ENCODE peak calls at places on chromosomes 5 and 9, in ten cellular contexts. One of them, this sample, is unnamed.

GRCh38 chr5:159038907-159039306 is 60.8 kb downstream of the EBF1 start:
- DNase-seq in A549: no peak
- DNase-seq in psoas muscle: no peak
- DNase-seq in epithelial cell of esophagus: no peak
- DNase-seq in kidney: no peak
- DNase-seq in HCT116: no peak
- DNase-seq in A673: no peak
- DNase-seq in AG09319: peak
- DNase-seq in GM12865: peak
- DNase-seq in GM13976: no peak
- DNase-seq in this sample: no peak

GRCh38 chr5:133962131-133962530 is 6.3 kb downstream of the C5orf15 start:
- DNase-seq in epithelial cell of esophagus: no peak
- DNase-seq in GM13976: no peak
- DNase-seq in GM12865: no peak
- DNase-seq in HCT116: no peak
- DNase-seq in A549: no peak
- DNase-seq in psoas muscle: no peak
- DNase-seq in kidney: no peak
- DNase-seq in AG09319: no peak
- DNase-seq in A673: no peak
- DNase-seq in this sample: no peak

GRCh38 chr9:121369595-121370265 is at the start of gene STOM:
- DNase-seq in HCT116: no peak
- DNase-seq in AG09319: peak
- DNase-seq in GM13976: no peak
- DNase-seq in psoas muscle: peak
- DNase-seq in epithelial cell of esophagus: peak
- DNase-seq in A673: peak
- DNase-seq in A549: no peak
- DNase-seq in GM12865: peak
- DNase-seq in kidney: peak
- DNase-seq in this sample: peak

GRCh38 chr9:90141723-90142122 is 500.9 kb downstream of the DIRAS2 start:
- DNase-seq in epithelial cell of esophagus: peak
- DNase-seq in psoas muscle: no peak
- DNase-seq in kidney: no peak
- DNase-seq in AG09319: no peak
- DNase-seq in A549: peak
- DNase-seq in GM12865: peak
- DNase-seq in A673: peak
- DNase-seq in GM13976: peak
- DNase-seq in HCT116: no peak
- DNase-seq in this sample: no peak

GRCh38 chr5:132009706-132010405 is 1.6 kb downstream of the ACSL6 start:
- DNase-seq in AG09319: no peak
- DNase-seq in HCT116: no peak
- DNase-seq in A673: no peak
- DNase-seq in GM12865: no peak
- DNase-seq in GM13976: no peak
- DNase-seq in A549: no peak
- DNase-seq in kidney: no peak
- DNase-seq in epithelial cell of esophagus: no peak
- DNase-seq in psoas muscle: peak
- DNase-seq in this sample: no peak

GRCh38 chr5:98403131-98403530 is 370.3 kb upstream of the RGMB start:
- DNase-seq in epithelial cell of esophagus: no peak
- DNase-seq in psoas muscle: no peak
- DNase-seq in GM13976: no peak
- DNase-seq in A549: no peak
- DNase-seq in A673: no peak
- DNase-seq in AG09319: no peak
- DNase-seq in GM12865: no peak
- DNase-seq in HCT116: no peak
- DNase-seq in kidney: no peak
- DNase-seq in this sample: no peak

GRCh38 chr5:177427919-177428573 is 1.6 kb downstream of the GRK6 start:
- DNase-seq in epithelial cell of esophagus: no peak
- DNase-seq in A673: no peak
- DNase-seq in AG09319: no peak
- DNase-seq in kidney: no peak
- DNase-seq in A549: no peak
- DNase-seq in GM13976: no peak
- DNase-seq in HCT116: no peak
- DNase-seq in psoas muscle: peak
- DNase-seq in GM12865: peak
- DNase-seq in this sample: no peak

GRCh38 chr9:90805006-90805993 is 3.7 kb downstream of the SYK start:
- DNase-seq in A673: peak
- DNase-seq in A549: no peak
- DNase-seq in AG09319: no peak
- DNase-seq in GM12865: no peak
- DNase-seq in GM13976: no peak
- DNase-seq in kidney: no peak
- DNase-seq in HCT116: no peak
- DNase-seq in psoas muscle: no peak
- DNase-seq in epithelial cell of esophagus: no peak
- DNase-seq in this sample: no peak

GRCh38 chr5:14155730-14156129 is 12.6 kb downstream of the TRIO start:
- DNase-seq in A673: no peak
- DNase-seq in GM12865: no peak
- DNase-seq in GM13976: no peak
- DNase-seq in AG09319: no peak
- DNase-seq in kidney: no peak
- DNase-seq in epithelial cell of esophagus: no peak
- DNase-seq in A549: no peak
- DNase-seq in psoas muscle: no peak
- DNase-seq in HCT116: no peak
- DNase-seq in this sample: no peak

GRCh38 chr5:14156611-14157493 is 13.7 kb downstream of the TRIO start:
- DNase-seq in kidney: no peak
- DNase-seq in AG09319: peak
- DNase-seq in GM13976: peak
- DNase-seq in psoas muscle: no peak
- DNase-seq in HCT116: peak
- DNase-seq in A673: peak
- DNase-seq in A549: peak
- DNase-seq in epithelial cell of esophagus: peak
- DNase-seq in GM12865: peak
- DNase-seq in this sample: no peak

GRCh38 chr5:14153071-14153864 is 10.1 kb downstream of the TRIO start:
- DNase-seq in AG09319: no peak
- DNase-seq in GM12865: no peak
- DNase-seq in GM13976: no peak
- DNase-seq in kidney: no peak
- DNase-seq in A549: peak
- DNase-seq in A673: no peak
- DNase-seq in psoas muscle: peak
- DNase-seq in HCT116: no peak
- DNase-seq in epithelial cell of esophagus: no peak
- DNase-seq in this sample: no peak

GRCh38 chr5:14153932-14154646 is 10.9 kb downstream of the TRIO start:
- DNase-seq in epithelial cell of esophagus: peak
- DNase-seq in kidney: peak
- DNase-seq in HCT116: no peak
- DNase-seq in psoas muscle: peak
- DNase-seq in AG09319: no peak
- DNase-seq in A673: no peak
- DNase-seq in GM12865: peak
- DNase-seq in GM13976: no peak
- DNase-seq in A549: peak
- DNase-seq in this sample: no peak

GRCh38 chr5:14155075-14155474 is 11.9 kb downstream of the TRIO start:
- DNase-seq in GM13976: no peak
- DNase-seq in GM12865: peak
- DNase-seq in epithelial cell of esophagus: no peak
- DNase-seq in kidney: no peak
- DNase-seq in AG09319: no peak
- DNase-seq in A673: no peak
- DNase-seq in A549: no peak
- DNase-seq in psoas muscle: no peak
- DNase-seq in HCT116: no peak
- DNase-seq in this sample: no peak
- TF ChIP-seq CTCF in GM13976: no peak
- TF ChIP-seq CTCF in GM12865: no peak
- TF ChIP-seq CTCF in epithelial cell of esophagus: no peak
- TF ChIP-seq CTCF in kidney: no peak
- TF ChIP-seq CTCF in AG09319: no peak
- TF ChIP-seq CTCF in A673: no peak
- TF ChIP-seq CTCF in A549: no peak
- TF ChIP-seq CTCF in psoas muscle: no peak
- TF ChIP-seq CTCF in HCT116: no peak
- TF ChIP-seq CTCF in this sample: no peak

DNA sequence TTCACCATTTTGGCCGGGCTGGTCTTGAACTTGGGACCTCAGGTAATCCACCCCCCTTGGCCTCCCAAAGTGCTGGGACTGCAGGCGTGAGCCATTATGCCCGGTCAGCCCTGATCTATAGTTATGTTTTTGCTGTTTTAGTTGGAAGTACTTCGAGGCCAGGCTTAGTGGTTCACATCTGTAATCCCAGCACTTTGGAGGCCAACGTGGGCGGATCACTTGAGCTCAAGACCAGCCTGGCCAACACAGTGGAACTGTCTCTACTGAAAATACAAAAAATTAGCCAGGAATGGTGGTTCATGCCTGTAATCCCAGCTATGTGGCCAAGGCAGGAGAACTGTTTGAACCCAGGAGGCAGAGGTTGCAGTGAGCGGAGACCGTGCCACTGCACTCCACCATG is 2.0 kb downstream of the HSPA9 start:
- DNase-seq in kidney: no peak
- DNase-seq in GM12865: no peak
- DNase-seq in AG09319: no peak
- DNase-seq in HCT116: no peak
- DNase-seq in A549: no peak
- DNase-seq in GM13976: no peak
- DNase-seq in psoas muscle: no peak
- DNase-seq in epithelial cell of esophagus: no peak
- DNase-seq in A673: no peak
- DNase-seq in this sample: no peak
- TF ChIP-seq CTCF in kidney: no peak
- TF ChIP-seq CTCF in GM12865: no peak
- TF ChIP-seq CTCF in AG09319: no peak
- TF ChIP-seq CTCF in HCT116: no peak
- TF ChIP-seq CTCF in A549: no peak
- TF ChIP-seq CTCF in GM13976: no peak
- TF ChIP-seq CTCF in psoas muscle: no peak
- TF ChIP-seq CTCF in epithelial cell of esophagus: no peak
- TF ChIP-seq CTCF in A673: no peak
- TF ChIP-seq CTCF in this sample: no peak

GRCh38 chr5:13662646-13663045 is 281.8 kb downstream of the DNAH5 start:
- DNase-seq in HCT116: no peak
- DNase-seq in A549: no peak
- DNase-seq in AG09319: no peak
- DNase-seq in psoas muscle: no peak
- DNase-seq in GM12865: no peak
- DNase-seq in GM13976: no peak
- DNase-seq in kidney: no peak
- DNase-seq in A673: no peak
- DNase-seq in epithelial cell of esophagus: peak
- DNase-seq in this sample: no peak

GRCh38 chr5:13664377-13664776 is 280.1 kb downstream of the DNAH5 start:
- DNase-seq in kidney: no peak
- DNase-seq in GM13976: no peak
- DNase-seq in A673: no peak
- DNase-seq in psoas muscle: no peak
- DNase-seq in HCT116: no peak
- DNase-seq in A549: peak
- DNase-seq in AG09319: peak
- DNase-seq in GM12865: no peak
- DNase-seq in epithelial cell of esophagus: peak
- DNase-seq in this sample: no peak

GRCh38 chr5:13658761-13659160 is 285.7 kb downstream of the DNAH5 start:
- DNase-seq in A549: no peak
- DNase-seq in kidney: no peak
- DNase-seq in epithelial cell of esophagus: peak
- DNase-seq in GM13976: no peak
- DNase-seq in HCT116: no peak
- DNase-seq in GM12865: no peak
- DNase-seq in A673: no peak
- DNase-seq in AG09319: no peak
- DNase-seq in psoas muscle: no peak
- DNase-seq in this sample: no peak

GRCh38 chr5:13659391-13659790 is 285.1 kb downstream of the DNAH5 start:
- DNase-seq in GM12865: no peak
- DNase-seq in epithelial cell of esophagus: peak
- DNase-seq in A673: no peak
- DNase-seq in A549: no peak
- DNase-seq in HCT116: no peak
- DNase-seq in GM13976: no peak
- DNase-seq in kidney: no peak
- DNase-seq in AG09319: no peak
- DNase-seq in psoas muscle: no peak
- DNase-seq in this sample: no peak

DNA sequence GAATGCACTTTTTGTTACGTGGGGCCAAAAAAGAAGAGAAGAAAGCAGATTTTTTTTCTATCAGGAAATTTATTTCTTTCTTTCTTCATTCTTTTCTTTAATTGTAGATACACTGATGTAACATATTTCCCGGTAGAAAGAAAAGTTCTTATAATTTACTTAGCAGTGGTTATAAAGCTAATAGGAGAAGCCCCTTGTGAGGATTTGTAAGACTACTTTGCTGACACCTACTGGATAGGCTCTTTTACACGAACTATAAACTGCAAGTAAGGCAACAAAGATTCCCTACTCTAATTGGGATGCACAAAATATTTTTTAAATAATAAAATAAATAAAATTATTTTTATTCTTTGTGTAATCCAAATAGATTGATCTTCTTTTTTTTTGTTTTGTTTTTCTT is 284.4 kb downstream of the DNAH5 start:
- DNase-seq in AG09319: no peak
- DNase-seq in kidney: no peak
- DNase-seq in GM12865: no peak
- DNase-seq in A549: peak
- DNase-seq in HCT116: no peak
- DNase-seq in psoas muscle: no peak
- DNase-seq in epithelial cell of esophagus: peak
- DNase-seq in GM13976: no peak
- DNase-seq in A673: no peak
- DNase-seq in this sample: no peak
- TF ChIP-seq CTCF in AG09319: peak
- TF ChIP-seq CTCF in kidney: no peak
- TF ChIP-seq CTCF in GM12865: no peak
- TF ChIP-seq CTCF in A549: peak
- TF ChIP-seq CTCF in HCT116: no peak
- TF ChIP-seq CTCF in psoas muscle: no peak
- TF ChIP-seq CTCF in epithelial cell of esophagus: peak
- TF ChIP-seq CTCF in GM13976: no peak
- TF ChIP-seq CTCF in A673: no peak
- TF ChIP-seq CTCF in this sample: no peak

DNA sequence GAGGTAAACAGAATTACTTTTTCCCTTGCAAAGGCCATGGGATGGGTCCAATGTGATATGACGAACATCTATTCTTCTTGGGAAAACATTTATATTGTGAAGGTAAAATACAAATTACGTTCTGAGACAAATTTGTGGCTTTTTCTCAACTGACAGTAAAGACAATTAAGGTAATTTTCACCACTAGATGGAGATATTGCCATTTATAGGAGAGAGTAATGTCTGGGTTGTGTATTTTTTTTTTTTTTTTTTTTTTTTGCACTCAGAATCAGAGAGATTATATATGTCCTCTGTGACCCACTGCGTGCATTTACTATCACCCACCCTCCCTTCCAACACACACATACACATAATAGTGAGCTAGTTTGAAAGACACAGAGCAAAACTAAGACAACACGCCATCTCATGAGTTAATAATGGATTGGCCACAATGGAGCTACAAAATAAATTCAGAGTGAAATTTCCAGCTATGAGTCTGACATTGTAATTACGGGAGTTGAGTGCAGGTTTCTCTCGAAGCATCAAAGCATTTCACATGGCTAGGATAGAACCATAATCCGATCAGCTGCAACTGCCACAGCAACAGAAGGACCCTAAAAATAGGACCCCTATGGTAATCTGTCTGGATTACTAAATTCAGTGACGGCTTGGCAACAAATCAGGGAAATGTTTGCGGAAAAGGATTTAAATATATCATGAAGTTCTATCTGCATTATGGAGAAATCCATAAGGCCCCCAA is 49.2 kb downstream of the ANXA1 start:
- DNase-seq in epithelial cell of esophagus: peak
- DNase-seq in AG09319: no peak
- DNase-seq in GM13976: peak
- DNase-seq in HCT116: peak
- DNase-seq in GM12865: peak
- DNase-seq in A673: peak
- DNase-seq in psoas muscle: no peak
- DNase-seq in A549: peak
- DNase-seq in kidney: no peak
- DNase-seq in this sample: no peak
- TF ChIP-seq CTCF in epithelial cell of esophagus: peak
- TF ChIP-seq CTCF in AG09319: peak
- TF ChIP-seq CTCF in GM13976: peak
- TF ChIP-seq CTCF in HCT116: peak
- TF ChIP-seq CTCF in GM12865: peak
- TF ChIP-seq CTCF in A673: peak
- TF ChIP-seq CTCF in psoas muscle: peak
- TF ChIP-seq CTCF in A549: peak
- TF ChIP-seq CTCF in kidney: peak
- TF ChIP-seq CTCF in this sample: peak